ENCODE peak calls at places on chromosome 19, in four cellular contexts. L is naive thymus-derived CD8-positive, alpha-beta T cell; Q is left ventricle myocardium inferior; U is HFFc6. G is an unnamed sample.

GRCh38 chr19:12513531-12514061 is 29.0 kb upstream of the ZNF709 start:
- DNase-seq in L (no peak), Q (peak), U (no peak), G (no peak)

GRCh38 chr19:44943801-44944249 is 1.8 kb downstream of the APOC4 start:
- DNase-seq in L (no peak), Q (peak), U (no peak), G (peak)

GRCh38 chr19:55082023-55082851 is 6.6 kb downstream of the EPS8L1 start:
- DNase-seq in L (peak), Q (no peak), U (no peak), G (no peak)

GRCh38 chr19:41870401-41870873 is 6.6 kb upstream of the CD79A start:
- DNase-seq in L (no peak), Q (no peak), U (peak), G (no peak)

GRCh38 chr19:55581828-55582223 is 1.2 kb upstream of the ZNF579 start:
- DNase-seq in L (no peak), Q (no peak), U (no peak), G (no peak)

GRCh38 chr19:3154957-3155736 is 19.3 kb downstream of the GNA15 start:
- DNase-seq in L (peak), Q (peak), U (peak), G (peak)

GRCh38 chr19:42693760-42694350 is 46.4 kb downstream of the PSG3 start:
- DNase-seq in L (no peak), Q (no peak), U (peak), G (peak)

GRCh38 chr19:2034729-2035589 is 16.1 kb downstream of the MKNK2 start:
- DNase-seq in L (peak), Q (no peak), U (no peak), G (peak)

GRCh38 chr19:47123406-47123805 is 7.2 kb upstream of the SAE1 start:
- DNase-seq in L (no peak), Q (no peak), U (peak), G (no peak)

GRCh38 chr19:6761053-6761676 is 6.1 kb downstream of the SH2D3A start:
- DNase-seq in L (no peak), Q (no peak), U (no peak), G (no peak)

G was measured in trophoblast cell.